ENCODE peak calls at places on chromosome 16, in seven cellular contexts. D is astrocyte of the spinal cord, Y is GM12865, Z is gastrocnemius medialis, M is ovary, N is AG04449, G is GM20000. P is an unnamed sample.
A peak's percentile ranks its signal among the peaks of the same experiment; 100 is the strongest.

GRCh38 chr16:1791256-1791942 is 2.1 kb downstream of the IGFALS start:
- DNase-seq in M (no peak), D (no peak), Y (no peak), N (no peak), G (no peak), Z (peak; percentile 10), P (no peak)

GRCh38 chr16:2933136-2933535 is 21.4 kb downstream of the FLYWCH1 start:
- DNase-seq in D (no peak), N (no peak), Z (no peak), G (no peak), M (no peak), Y (no peak), P (no peak)

GRCh38 chr16:15907863-15908478 is 19.6 kb upstream of the CEP20 start:
- DNase-seq in G (peak; percentile 88), Y (peak; percentile 97), D (peak; percentile 13), M (no peak), N (no peak), Z (peak; percentile 40), P (no peak)

GRCh38 chr16:89341274-89341673 is 123.8 kb downstream of the ZNF778 start:
- DNase-seq in G (no peak), N (no peak), D (no peak), Y (no peak), Z (no peak), M (no peak), P (no peak)

GRCh38 chr16:75628351-75628750 is 5.3 kb upstream of the ADAT1 start:
- DNase-seq in Z (no peak), G (no peak), M (no peak), D (no peak), Y (no peak), N (no peak), P (no peak)

GRCh38 chr16:88619859-88620655 is 18.3 kb upstream of the IL17C start:
- DNase-seq in G (no peak), D (peak; percentile 17), Y (no peak), N (no peak), M (no peak), Z (no peak), P (no peak)

GRCh38 chr16:9050102-9050830 is 41.2 kb upstream of the HAPSTR1 start:
- DNase-seq in Y (peak; percentile 45), D (no peak), G (no peak), M (no peak), N (no peak), Z (no peak), P (no peak)

GRCh38 chr16:630815-631405 is at the start of gene WFIKKN1:
- DNase-seq in Z (no peak), N (no peak), Y (no peak), D (no peak), M (peak; percentile 57), G (peak; percentile 26), P (no peak)

GRCh38 chr16:70696952-70697600 is 11.2 kb upstream of the MTSS2 start:
- DNase-seq in G (no peak), M (no peak), Y (no peak), D (no peak), N (no peak), Z (no peak), P (no peak)

GRCh38 chr16:48959204-48959603 is 322.4 kb downstream of the CBLN1 start:
- DNase-seq in M (no peak), D (no peak), Y (no peak), G (no peak), N (no peak), Z (no peak), P (no peak)

GRCh38 chr16:82738699-82739098 is 111.9 kb downstream of the CDH13 start:
- DNase-seq in Z (no peak), Y (peak; percentile 15), M (no peak), D (no peak), G (no peak), N (no peak), P (no peak)

GRCh38 chr16:50120732-50121131 is 32.4 kb upstream of the TENT4B start:
- DNase-seq in G (no peak), D (no peak), N (no peak), Z (no peak), M (no peak), Y (no peak), P (no peak)

GRCh38 chr16:1992475-1993292 is 2.9 kb downstream of the SYNGR3 start:
- DNase-seq in D (no peak), Z (no peak), G (no peak), M (no peak), N (no peak), Y (no peak), P (no peak)

GRCh38 chr16:5709889-5710288 is 612.3 kb upstream of the EEF2KMT start:
- DNase-seq in Y (peak; percentile 1), M (no peak), G (no peak), Z (no peak), D (peak; percentile 3), N (no peak), P (no peak)

GRCh38 chr16:4271176-4272113 is 1.4 kb downstream of the TFAP4 start:
- DNase-seq in Z (peak; percentile 92), G (peak; percentile 95), D (peak; percentile 92), Y (peak; percentile 96), M (peak; percentile 86), N (no peak), P (peak; percentile 92)

GRCh38 chr16:68762996-68763756 is 26.1 kb downstream of the CDH1 start:
- DNase-seq in M (no peak), Z (no peak), Y (no peak), D (no peak), G (no peak), N (no peak), P (no peak)

DNA sequence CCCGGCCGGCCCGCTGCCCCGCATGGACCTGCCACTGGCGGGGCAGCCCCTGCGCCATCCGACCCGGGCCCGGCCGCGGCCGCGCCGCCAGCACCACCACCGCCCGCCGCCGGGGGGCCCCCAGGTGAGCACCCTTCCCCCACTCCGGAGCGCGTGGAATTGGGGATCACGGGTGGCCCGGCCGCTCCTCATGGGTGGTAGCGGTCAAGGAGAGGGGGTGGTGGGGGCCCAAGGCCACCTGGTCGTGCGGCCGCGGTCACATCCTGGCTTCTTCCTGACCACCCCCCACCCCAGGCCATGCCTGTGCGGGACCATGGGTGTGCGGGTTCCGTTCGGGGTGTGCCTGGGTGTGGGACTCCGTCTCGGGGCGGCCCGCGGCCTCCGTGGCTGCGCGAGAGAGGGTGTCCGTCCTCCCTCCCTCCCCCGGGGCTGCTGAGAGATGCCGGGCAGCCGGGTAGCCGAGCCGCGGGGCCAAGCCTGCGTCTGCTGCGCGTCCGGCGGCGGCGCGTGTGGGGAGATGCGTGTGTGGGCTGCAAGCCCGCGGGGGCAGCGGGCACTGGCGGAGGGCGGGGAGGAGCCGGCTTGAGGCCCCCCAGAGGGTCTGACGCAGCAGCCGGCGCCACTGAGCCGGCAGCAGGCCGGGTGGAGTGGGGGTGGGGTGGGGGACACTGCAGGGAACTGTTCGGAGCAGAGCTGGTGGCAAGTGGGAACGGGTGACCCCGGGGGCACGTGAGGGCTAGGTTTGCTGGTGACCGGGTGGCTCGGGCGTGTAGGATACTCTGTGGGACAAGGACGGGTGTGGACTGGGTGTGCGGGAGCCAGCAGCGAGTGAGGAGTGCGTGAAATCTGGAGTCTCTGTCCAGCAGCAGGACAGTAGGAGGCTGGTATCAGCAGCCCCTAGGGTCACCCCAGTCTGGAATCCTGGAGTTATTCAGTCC is 6.7 kb downstream of the ACD start:
- DNase-seq in D (no peak), Y (no peak), G (peak; percentile 53), Z (no peak), M (no peak), N (no peak), P (peak; percentile 18)
- TF ChIP-seq CTCF in D (no peak), Y (no peak), G (no peak), Z (peak; percentile 42), M (peak; percentile 21), N (peak; percentile 18), P (no peak)

GRCh38 chr16:20744922-20745440 is 3.4 kb upstream of the THUMPD1 start:
- DNase-seq in Y (no peak), M (no peak), D (no peak), Z (no peak), G (no peak), N (no peak), P (no peak)

GRCh38 chr16:20740901-20741491 is 622 bp downstream of the THUMPD1 start:
- DNase-seq in N (no peak), M (peak; percentile 86), Z (peak; percentile 85), D (peak; percentile 75), Y (peak; percentile 91), G (peak; percentile 88), P (peak; percentile 91)

GRCh38 chr16:20740007-20740883 is 1.4 kb downstream of the THUMPD1 start:
- DNase-seq in Z (no peak), G (no peak), D (peak; percentile 5), Y (peak; percentile 40), M (no peak), N (no peak), P (no peak)

GRCh38 chr16:20743591-20743990 is 2.0 kb upstream of the THUMPD1 start:
- DNase-seq in D (no peak), Z (no peak), G (no peak), M (no peak), Y (no peak), N (no peak), P (no peak)

DNA sequence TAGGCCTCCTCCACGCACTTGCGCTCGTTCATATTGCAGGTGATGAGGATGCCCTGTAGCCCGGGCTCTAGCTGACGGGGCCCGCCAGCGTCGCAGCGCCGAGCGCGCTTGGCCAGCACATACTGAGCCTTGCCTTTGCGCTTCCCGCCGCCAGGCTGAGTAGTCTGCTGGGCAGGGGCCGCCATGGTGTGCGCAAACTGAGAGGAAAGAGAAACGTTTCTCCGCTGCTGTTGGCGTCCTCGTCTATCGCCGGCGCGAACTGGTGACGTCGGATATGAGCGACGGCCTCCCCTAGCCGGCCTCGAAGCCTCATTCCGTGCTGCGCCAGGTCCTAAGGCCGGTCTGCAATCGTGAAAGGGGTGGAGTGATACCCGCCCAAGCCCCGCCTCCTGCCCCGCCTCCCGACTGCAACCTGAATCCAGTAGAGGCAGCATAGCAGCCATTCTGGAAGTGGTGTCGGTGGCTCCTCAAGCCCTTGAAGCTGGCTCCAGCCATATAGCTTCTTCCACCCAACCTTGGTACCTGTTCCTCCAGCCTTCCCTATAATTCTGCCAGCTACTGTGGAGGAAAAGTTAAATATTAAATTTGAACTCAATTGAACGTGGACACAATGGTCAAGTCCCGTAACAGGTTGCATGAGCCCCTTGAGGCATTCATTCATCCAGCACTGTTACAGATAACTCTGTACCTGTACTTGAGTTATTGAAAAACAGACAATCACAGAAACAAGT is at the start of gene THUMPD1:
- DNase-seq in Z (peak; percentile 97), G (peak; percentile 93), M (peak; percentile 94), Y (peak; percentile 96), N (peak; percentile 53), D (peak; percentile 96), P (peak; percentile 97)
- TF ChIP-seq CTCF in Z (peak; percentile 23), G (no peak), M (peak; percentile 35), Y (peak; percentile 17), N (peak; percentile 12), D (peak; percentile 11), P (no peak)

DNA sequence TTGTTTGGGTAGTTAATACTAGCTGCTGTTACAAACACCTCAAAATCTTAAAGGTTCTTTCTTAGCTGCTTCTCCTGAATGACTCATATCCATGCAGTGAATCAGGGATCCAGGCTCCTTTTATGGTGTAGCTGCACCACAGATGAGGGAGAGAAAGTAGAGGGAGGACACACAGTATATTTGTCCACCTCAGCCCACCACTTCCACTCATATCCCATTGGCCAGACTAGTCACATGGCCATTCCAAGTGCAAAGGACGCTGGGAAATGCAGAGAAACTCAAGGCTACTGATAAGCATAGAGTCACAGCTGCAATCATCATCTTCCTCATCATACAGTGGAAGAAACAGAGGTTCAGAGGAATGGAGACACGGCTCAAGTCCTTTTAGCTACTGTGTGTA is 63.8 kb downstream of the GSG1L start:
- DNase-seq in D (no peak), G (no peak), N (no peak), M (no peak), Y (no peak), Z (no peak), P (no peak)
- TF ChIP-seq CTCF in D (no peak), G (no peak), N (no peak), M (no peak), Y (no peak), Z (no peak), P (no peak)

GRCh38 chr16:86834451-86835035 is 256.2 kb downstream of the FOXL1 start:
- DNase-seq in D (peak; percentile 81), G (no peak), Z (no peak), M (no peak), N (peak; percentile 71), Y (no peak), P (peak; percentile 27)
- TF ChIP-seq CTCF in D (peak; percentile 41), G (no peak), Z (peak; percentile 19), M (no peak), N (peak; percentile 54), Y (no peak), P (peak; percentile 30)

P was measured in heart right ventricle.